ENCODE peak calls at places on chromosomes 13 and 19, in seven cellular contexts. M is PC-3, F is HCT116, G is GM23248, D is neural progenitor cell, J is hepatocyte, O is GM23338. R is an unnamed sample. For H3K4me1, the result is how much of the 10 kb centered on the place peaks cover.

GRCh38 chr13:92843549-92843948 is 383.1 kb upstream of the GPC6 start:
- DNase-seq in M (peak), F (no peak), G (peak), D (no peak), J (peak), O (no peak), R (peak)

GRCh38 chr19:51226068-51226467 is 1.2 kb downstream of the CD33 start:
- DNase-seq in M (no peak), F (no peak), G (no peak), D (no peak), J (no peak), O (no peak), R (no peak)

GRCh38 chr19:11780431-11781020 is 13.7 kb downstream of the ZNF441 start:
- DNase-seq in M (no peak), F (no peak), G (no peak), D (no peak), J (no peak), O (no peak), R (no peak)

GRCh38 chr19:38003427-38004099 is 96.6 kb downstream of the SIPA1L3 start:
- DNase-seq in M (peak), F (no peak), G (peak), D (peak), J (peak), O (peak), R (peak)

GRCh38 chr13:36030670-36031331 is 100.4 kb downstream of the DCLK1 start:
- DNase-seq in M (peak), F (no peak), G (peak), D (peak), J (peak), O (peak), R (no peak)

GRCh38 chr19:3161453-3161852 is 17.1 kb upstream of the S1PR4 start:
- DNase-seq in M (peak), F (no peak), G (peak), D (no peak), J (no peak), O (no peak), R (no peak)

GRCh38 chr19:4051175-4052101 is 15.3 kb downstream of the ZBTB7A start:
- DNase-seq in M (peak), F (no peak), G (peak), D (no peak), J (peak), O (no peak), R (no peak)

GRCh38 chr13:107031691-107032090 is 463.8 kb upstream of the ARGLU1 start:
- DNase-seq in M (no peak), F (no peak), G (no peak), D (no peak), J (no peak), O (no peak), R (no peak)

GRCh38 chr19:11361037-11361770 is 6.0 kb downstream of the PLPPR2 start:
- DNase-seq in M (no peak), F (no peak), G (no peak), D (peak), J (peak), O (peak), R (no peak)

GRCh38 chr19:18637644-18638630 is 1.1 kb downstream of the KLHL26 start:
- DNase-seq in M (peak), F (peak), G (no peak), D (no peak), J (peak), O (peak), R (peak)

GRCh38 chr19:31974941-31975340 is 370.5 kb upstream of the ZNF507 start:
- DNase-seq in M (no peak), F (no peak), G (no peak), D (no peak), J (no peak), O (no peak), R (no peak)

GRCh38 chr19:6161271-6161850 is 25.9 kb downstream of the ACSBG2 start:
- DNase-seq in M (peak), F (peak), G (peak), D (peak), J (peak), O (peak), R (peak)

GRCh38 chr19:17778621-17779280 is 16.2 kb upstream of the B3GNT3 start:
- DNase-seq in M (peak), F (no peak), G (no peak), D (peak), J (no peak), O (peak), R (no peak)

GRCh38 chr13:19860884-19861655 is 2.4 kb downstream of the ZMYM5 start:
- DNase-seq in M (peak), F (peak), G (peak), D (peak), J (peak), O (no peak), R (no peak)

GRCh38 chr19:32091196-32091595 is 254.2 kb upstream of the ZNF507 start:
- DNase-seq in M (no peak), F (no peak), G (no peak), D (no peak), J (no peak), O (no peak), R (no peak)

GRCh38 chr13:102555914-102556553 is 40.8 kb upstream of the TPP2 start:
- DNase-seq in M (peak), F (peak), G (peak), D (peak), J (peak), O (peak), R (peak)

GRCh38 chr13:32165791-32166190 is 134.2 kb downstream of the FRY start:
- DNase-seq in M (no peak), F (no peak), G (no peak), D (no peak), J (no peak), O (no peak), R (no peak)

GRCh38 chr19:401836-402535 is 7.0 kb downstream of the C2CD4C start:
- DNase-seq in M (no peak), F (no peak), G (peak), D (no peak), J (no peak), O (no peak), R (no peak)

GRCh38 chr13:32783067-32783466 is 196.8 kb downstream of the PDS5B start:
- DNase-seq in M (peak), F (no peak), G (peak), D (no peak), J (no peak), O (no peak), R (no peak)

GRCh38 chr19:18596752-18597157 is 8.2 kb downstream of the REX1BD start:
- DNase-seq in M (peak), F (peak), G (peak), D (peak), J (peak), O (peak), R (no peak)

GRCh38 chr19:7013678-7014077 is 7.6 kb downstream of the MBD3L2B start:
- DNase-seq in M (peak), F (no peak), G (peak), D (no peak), J (no peak), O (no peak), R (no peak)

GRCh38 chr19:49447485-49448431 is 3.9 kb downstream of the PIH1D1 start:
- DNase-seq in M (no peak), F (peak), G (no peak), D (peak), J (no peak), O (peak), R (no peak)

GRCh38 chr13:44303681-44304432 is 69.8 kb upstream of the SERP2 start:
- DNase-seq in M (no peak), F (no peak), G (no peak), D (no peak), J (peak), O (no peak), R (no peak)

GRCh38 chr13:76331948-76332712 is 554.1 kb downstream of the KCTD12 start:
- DNase-seq in M (no peak), F (no peak), G (no peak), D (no peak), J (no peak), O (no peak), R (peak)

GRCh38 chr13:109275848-109276247 is 510.5 kb downstream of the IRS2 start:
- DNase-seq in M (no peak), F (no peak), G (peak), D (peak), J (peak), O (peak), R (no peak)

GRCh38 chr13:93338030-93338429 is 111.4 kb downstream of the GPC6 start:
- DNase-seq in M (no peak), F (no peak), G (no peak), D (no peak), J (no peak), O (no peak), R (no peak)

GRCh38 chr13:72132065-72132464 is 265.1 kb upstream of the DACH1 start:
- DNase-seq in M (no peak), F (no peak), G (no peak), D (no peak), J (no peak), O (no peak), R (no peak)

GRCh38 chr13:40629678-40630384 is 36.6 kb downstream of the FOXO1 start:
- DNase-seq in M (no peak), F (no peak), G (no peak), D (no peak), J (no peak), O (no peak), R (peak)

GRCh38 chr19:55626350-55626749 is 2.0 kb upstream of the ZNF784 start:
- DNase-seq in M (no peak), F (no peak), G (no peak), D (no peak), J (no peak), O (no peak), R (no peak)

GRCh38 chr19:47408156-47408938 is 11.0 kb downstream of the MEIS3 start:
- DNase-seq in M (no peak), F (no peak), G (peak), D (no peak), J (no peak), O (no peak), R (no peak)

GRCh38 chr19:13212759-13213330 is 62.6 kb downstream of the IER2 start:
- DNase-seq in M (peak), F (peak), G (peak), D (peak), J (peak), O (peak), R (peak)

GRCh38 chr13:99690426-99691189 is 189.3 kb downstream of the TM9SF2 start:
- DNase-seq in M (no peak), F (no peak), G (no peak), D (peak), J (no peak), O (peak), R (no peak)
- H3K4me2 ChIP-seq in M (no peak), F (no peak), G (no peak), D (peak), J (no peak), O (peak), R (no peak)

DNA sequence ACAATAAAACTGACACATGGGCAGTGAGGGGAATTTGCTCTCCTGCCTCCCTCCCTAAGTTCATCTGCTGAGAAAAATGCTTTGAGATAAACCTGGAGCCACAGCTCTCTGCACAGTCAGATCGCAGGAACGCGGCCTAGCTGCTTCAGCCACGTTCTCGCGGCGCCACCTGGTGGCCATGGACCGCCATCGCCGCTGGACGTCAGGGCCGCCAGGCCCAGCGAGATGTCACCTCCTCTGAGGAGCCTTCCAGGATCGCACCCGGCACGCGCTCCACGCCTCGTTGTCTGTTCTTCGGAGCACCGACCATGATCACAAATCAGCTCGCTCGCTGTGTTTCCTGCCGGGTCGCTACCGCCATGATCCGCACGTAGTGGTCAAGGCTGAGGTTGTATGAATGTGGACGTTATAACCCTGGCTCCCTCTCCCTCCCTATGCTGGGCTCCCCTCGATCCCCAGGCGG is 20.6 kb upstream of the USP29 start:
- DNase-seq in M (peak), F (peak), G (peak), D (peak), J (peak), O (peak), R (peak)
- TF ChIP-seq EZH2phosphoT487 in M (no peak), F (no peak), G (no peak), D (no peak), J (no peak), O (no peak), R (no peak)

GRCh38 chr13:45336025-45336800 is 4.8 kb downstream of the TPT1 start:
- DNase-seq in M (no peak), F (no peak), G (no peak), D (no peak), J (no peak), O (peak), R (no peak)

GRCh38 chr13:45333973-45334922 is 6.7 kb downstream of the TPT1 start:
- DNase-seq in M (peak), F (no peak), G (peak), D (no peak), J (no peak), O (peak), R (no peak)

GRCh38 chr13:45333251-45333972 is 7.6 kb downstream of the TPT1 start:
- DNase-seq in M (peak), F (no peak), G (no peak), D (no peak), J (no peak), O (no peak), R (no peak)

GRCh38 chr13:45337395-45337794 is 3.6 kb downstream of the TPT1 start:
- DNase-seq in M (no peak), F (no peak), G (no peak), D (no peak), J (no peak), O (no peak), R (no peak)

GRCh38 chr13:45335397-45336024 is 5.5 kb downstream of the TPT1 start:
- DNase-seq in M (no peak), F (no peak), G (no peak), D (no peak), J (no peak), O (no peak), R (no peak)
- H3K4me1 ChIP-seq in M (half or more), F (half or more), G (half or more), D (under half), J (under half), O (under half), R (under half)

DNA sequence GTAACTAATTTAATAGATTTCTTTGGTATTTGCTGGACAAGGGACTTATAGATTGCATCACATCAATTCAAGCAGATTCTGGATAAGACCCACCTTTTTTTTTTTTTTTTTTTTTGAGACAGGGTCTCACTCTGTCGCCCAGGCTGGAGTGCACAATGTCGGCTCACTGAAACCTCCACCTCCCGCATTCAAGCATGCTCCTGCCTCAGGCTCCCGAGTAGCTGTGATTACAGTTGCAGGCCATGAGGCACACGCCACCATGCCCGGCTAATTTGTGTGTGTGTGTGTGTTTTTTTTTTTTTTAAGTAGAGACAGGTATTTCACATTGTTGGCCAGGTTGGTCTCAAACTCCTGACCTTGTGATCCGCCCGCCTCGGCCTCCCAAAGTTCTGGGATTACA is 4.2 kb upstream of the PRODH2 start:
- DNase-seq in M (no peak), F (no peak), G (no peak), D (no peak), J (no peak), O (no peak), R (no peak)
- H3K4me2 ChIP-seq in M (no peak), F (no peak), G (no peak), D (no peak), J (no peak), O (no peak), R (no peak)

DNA sequence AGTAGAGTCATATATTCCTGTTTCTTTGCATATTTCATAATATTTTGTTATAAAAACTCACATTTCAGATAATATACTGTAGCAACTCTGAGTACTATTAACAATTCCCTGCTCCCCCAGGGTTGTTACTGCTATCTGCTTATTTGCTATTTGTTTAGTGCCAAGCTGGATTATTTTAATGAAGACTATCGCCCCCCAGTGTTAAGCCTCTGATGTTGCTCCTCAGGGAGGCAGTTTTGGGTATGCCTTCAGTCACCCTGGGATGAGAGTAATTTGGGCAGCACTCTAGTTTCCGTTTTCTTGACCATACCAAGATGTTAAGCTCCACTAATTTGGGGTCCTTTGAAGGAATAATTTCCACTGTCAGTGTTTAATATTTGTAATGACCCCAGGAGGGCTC is 46.0 kb downstream of the MICU2 start:
- DNase-seq in M (peak), F (peak), G (peak), D (peak), J (no peak), O (peak), R (no peak)
- TF ChIP-seq EZH2phosphoT487 in M (no peak), F (no peak), G (no peak), D (no peak), J (no peak), O (no peak), R (no peak)

R was measured in MM.1S.